ENCODE peak calls at places on chromosomes 13 and 19, in seven cellular contexts. Q, R, Y, S, E, U and N are unnamed samples.

GRCh38 chr19:15199652-15200574 is 882 bp downstream of the NOTCH3 start:
- DNase-seq in Q (no peak), R (peak; percentile 51), Y (no peak), S (peak; percentile 78), E (peak; percentile 81), U (peak; percentile 88), N (peak; percentile 61)

GRCh38 chr13:94198666-94199065 is 280.8 kb downstream of the DCT start:
- DNase-seq in Q (no peak), R (no peak), Y (no peak), S (no peak), E (no peak), U (no peak), N (no peak)

GRCh38 chr13:36362251-36362650 is 16.1 kb upstream of the SPART start:
- DNase-seq in Q (peak; percentile 89), R (no peak), Y (no peak), S (no peak), E (no peak), U (no peak), N (no peak)

GRCh38 chr13:25619897-25620296 is 248.1 kb downstream of the ATP8A2 start:
- DNase-seq in Q (no peak), R (no peak), Y (no peak), S (no peak), E (no peak), U (no peak), N (no peak)

GRCh38 chr13:114111577-114111976 is 20.8 kb downstream of the RASA3 start:
- DNase-seq in Q (no peak), R (no peak), Y (peak; percentile 38), S (no peak), E (no peak), U (no peak), N (no peak)

GRCh38 chr19:18774782-18775444 is 16.2 kb downstream of the COMP start:
- DNase-seq in Q (no peak), R (no peak), Y (no peak), S (no peak), E (no peak), U (no peak), N (no peak)

GRCh38 chr13:101624210-101624922 is 171.9 kb downstream of the ITGBL1 start:
- DNase-seq in Q (peak; percentile 32), R (no peak), Y (no peak), S (no peak), E (no peak), U (no peak), N (no peak)

GRCh38 chr13:33303885-33304284 is 18.3 kb upstream of the STARD13 start:
- DNase-seq in Q (peak; percentile 60), R (no peak), Y (no peak), S (no peak), E (no peak), U (no peak), N (no peak)

GRCh38 chr13:93977986-93978385 is 501.5 kb downstream of the DCT start:
- DNase-seq in Q (peak; percentile 15), R (no peak), Y (no peak), S (no peak), E (no peak), U (no peak), N (no peak)

GRCh38 chr19:49417090-49417489 is 6.2 kb downstream of the PTH2 start:
- DNase-seq in Q (no peak), R (no peak), Y (no peak), S (no peak), E (no peak), U (no peak), N (no peak)

GRCh38 chr13:21850013-21851006 is 179.4 kb downstream of the FGF9 start:
- DNase-seq in Q (peak; percentile 13), R (no peak), Y (no peak), S (no peak), E (no peak), U (no peak), N (no peak)

GRCh38 chr13:34654203-34654602 is 287.9 kb upstream of the NBEA start:
- DNase-seq in Q (no peak), R (no peak), Y (no peak), S (no peak), E (no peak), U (no peak), N (no peak)

GRCh38 chr13:73497430-73497829 is 438.6 kb downstream of the KLF5 start:
- DNase-seq in Q (no peak), R (no peak), Y (no peak), S (no peak), E (no peak), U (no peak), N (no peak)

DNA sequence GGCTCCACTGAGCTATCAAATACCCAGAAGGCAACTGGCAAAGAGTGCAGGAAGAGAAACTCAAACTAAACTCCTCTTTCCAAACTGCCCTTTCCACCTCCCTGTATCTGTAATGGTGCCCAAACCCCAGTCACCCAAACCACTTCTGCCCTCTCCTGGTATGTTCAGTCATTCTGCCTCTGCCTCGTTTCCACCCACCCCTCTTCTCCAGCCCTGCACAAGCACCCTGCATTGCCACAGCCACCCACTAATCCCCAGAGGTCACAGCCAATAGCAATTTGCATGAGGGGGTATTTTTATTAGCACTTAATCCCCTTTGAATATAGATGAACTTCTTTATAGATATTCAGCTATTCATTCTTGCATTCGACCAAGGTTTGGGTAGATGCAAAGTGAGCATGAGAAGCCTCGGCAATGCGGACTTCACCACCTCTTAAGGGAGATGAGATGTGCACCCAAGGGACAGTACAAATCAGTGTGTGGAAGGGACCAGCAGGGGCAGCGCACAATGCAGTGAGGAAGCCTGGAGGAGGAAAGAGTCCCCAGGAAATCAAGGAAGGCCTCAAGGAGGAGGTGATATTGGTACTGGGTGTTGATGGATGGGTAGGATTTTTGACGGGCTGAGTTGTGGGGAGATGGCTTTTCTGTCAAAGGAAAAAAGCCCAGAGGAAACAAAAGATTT is 12.4 kb downstream of the TMEM272 start:
- DNase-seq in Q (peak; percentile 52), R (no peak), Y (no peak), S (no peak), E (no peak), U (no peak), N (no peak)
- TF ChIP-seq CTCF in Q (peak; percentile 43), R (no peak), Y (peak; percentile 42), S (peak; percentile 39), E (no peak), U (no peak), N (peak; percentile 38)

GRCh38 chr13:76014618-76015315 is 378.6 kb downstream of the LMO7 start:
- DNase-seq in Q (peak; percentile 36), R (no peak), Y (no peak), S (no peak), E (no peak), U (peak; percentile 9), N (no peak)

GRCh38 chr13:76017861-76018556 is 381.9 kb downstream of the LMO7 start:
- DNase-seq in Q (no peak), R (no peak), Y (no peak), S (no peak), E (no peak), U (no peak), N (no peak)

GRCh38 chr13:76019421-76020044 is 383.4 kb downstream of the LMO7 start:
- DNase-seq in Q (no peak), R (no peak), Y (no peak), S (peak; percentile 49), E (peak; percentile 21), U (peak; percentile 45), N (no peak)

GRCh38 chr13:76020421-76020955 is 384.4 kb downstream of the LMO7 start:
- DNase-seq in Q (no peak), R (no peak), Y (no peak), S (no peak), E (no peak), U (no peak), N (no peak)

GRCh38 chr13:76016799-76017198 is 380.7 kb downstream of the LMO7 start:
- DNase-seq in Q (peak; percentile 32), R (no peak), Y (no peak), S (no peak), E (no peak), U (peak; percentile 7), N (no peak)
- TF ChIP-seq CTCF in Q (peak; percentile 61), R (no peak), Y (no peak), S (peak; percentile 55), E (peak; percentile 44), U (peak; percentile 4), N (peak; percentile 56)

GRCh38 chr19:54173951-54174817 is 1.2 kb upstream of the TMC4 start:
- DNase-seq in Q (no peak), R (no peak), Y (no peak), S (no peak), E (no peak), U (no peak), N (no peak)

GRCh38 chr19:54168174-54168917 is 4.6 kb downstream of the TMC4 start:
- DNase-seq in Q (peak; percentile 84), R (peak; percentile 96), Y (peak; percentile 96), S (peak; percentile 99), E (peak; percentile 92), U (peak; percentile 99), N (peak; percentile 88)

GRCh38 chr19:54169149-54169731 is 3.7 kb downstream of the TMC4 start:
- DNase-seq in Q (no peak), R (no peak), Y (no peak), S (no peak), E (no peak), U (no peak), N (no peak)

GRCh38 chr19:54172413-54172763 is 572 bp downstream of the TMC4 start:
- DNase-seq in Q (no peak), R (no peak), Y (no peak), S (no peak), E (no peak), U (no peak), N (no peak)

DNA sequence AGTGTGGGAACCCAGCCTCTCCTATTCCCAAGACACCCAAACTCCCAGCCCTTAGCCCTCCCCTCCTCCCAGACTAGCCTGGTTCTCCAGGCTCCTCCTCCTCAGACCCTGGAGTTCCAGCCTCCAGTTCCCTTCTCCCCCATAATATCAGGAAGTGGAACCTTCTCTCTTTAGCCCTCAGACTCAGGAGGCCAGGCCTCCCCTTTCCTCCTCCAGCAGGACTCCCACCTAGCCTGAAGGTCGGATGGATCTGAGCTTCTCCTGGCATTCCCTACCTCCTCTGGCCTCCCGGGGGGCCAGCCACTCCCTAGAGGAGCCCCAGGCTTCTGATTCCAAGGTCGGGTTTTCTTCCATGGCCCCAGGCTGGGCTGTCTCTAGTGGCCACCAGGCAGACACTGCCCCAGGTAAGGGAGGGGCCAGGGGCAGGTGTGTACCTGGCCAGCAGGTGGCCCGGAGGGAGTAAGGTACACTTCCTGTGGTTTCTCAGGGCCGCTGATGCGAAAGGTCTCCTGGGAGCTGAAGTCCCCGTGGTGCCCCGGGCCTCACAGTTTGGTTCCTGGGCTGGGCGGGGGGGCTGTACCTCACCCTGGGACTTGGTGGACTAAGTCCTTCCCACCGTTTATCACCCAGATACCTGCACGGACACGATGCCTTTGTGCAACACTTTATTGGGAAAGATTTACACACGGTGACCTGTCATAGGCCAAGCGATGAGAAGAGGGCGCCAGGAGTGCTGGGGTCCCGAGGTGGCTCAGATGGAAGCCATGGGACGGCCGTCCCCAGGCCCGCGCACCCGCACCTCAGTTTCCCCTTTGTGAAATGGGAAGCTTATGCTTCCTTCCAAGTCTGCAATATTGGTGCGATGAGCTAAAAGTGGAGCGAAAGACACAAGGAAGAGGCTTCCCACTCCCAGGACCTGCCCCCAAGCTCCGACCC is at the start of gene TMC4:
- DNase-seq in Q (peak; percentile 42), R (no peak), Y (no peak), S (no peak), E (peak; percentile 77), U (no peak), N (no peak)
- TF ChIP-seq CTCF in Q (no peak), R (no peak), Y (no peak), S (no peak), E (peak; percentile 84), U (no peak), N (no peak)

DNA sequence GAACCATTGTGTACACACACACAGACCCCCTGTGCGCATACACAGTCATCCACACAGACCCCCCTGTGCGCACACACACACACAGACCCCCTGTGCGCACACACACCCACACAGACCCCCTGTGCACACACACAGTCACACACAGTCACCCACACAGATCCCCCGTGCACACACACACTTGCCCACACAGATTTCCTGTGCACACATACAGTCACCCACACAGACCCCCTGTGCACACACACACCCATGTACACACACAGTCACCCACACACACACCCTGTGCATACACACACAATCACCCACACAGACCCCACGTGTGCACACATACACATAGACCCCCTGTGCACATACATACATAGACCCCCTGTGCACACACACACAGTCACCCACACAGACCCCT is 106.1 kb downstream of the HSPH1 start:
- DNase-seq in Q (no peak), R (no peak), Y (no peak), S (no peak), E (no peak), U (no peak), N (no peak)
- TF ChIP-seq CTCF in Q (no peak), R (no peak), Y (no peak), S (no peak), E (no peak), U (no peak), N (no peak)